ENCODE peak calls at places on chromosomes 12 and 14, in five cellular contexts. H is DND-41, S is tibial artery, L is tibial nerve, U is gastrocnemius medialis. Y is an unnamed sample.

GRCh38 chr12:124296916-124297351 is 2.0 kb downstream of the RFLNA start:
- DNase-seq in U (no peak), S (no peak), L (no peak), H (no peak), Y (no peak)

GRCh38 chr14:44564908-44565307 is 57.8 kb upstream of the FSCB start:
- DNase-seq in L (no peak), H (no peak), S (no peak), U (no peak), Y (no peak)

GRCh38 chr14:101358320-101358569 is 203.1 kb upstream of the DIO3 start:
- DNase-seq in U (no peak), H (no peak), L (no peak), S (no peak), Y (no peak)

GRCh38 chr12:60335765-60336164 is 739.9 kb downstream of the SLC16A7 start:
- DNase-seq in H (no peak), S (no peak), L (no peak), U (no peak), Y (no peak)

GRCh38 chr12:29024117-29024516 is 125.0 kb upstream of the FAR2 start:
- DNase-seq in S (no peak), U (no peak), H (no peak), L (no peak), Y (no peak)

GRCh38 chr12:27178723-27179398 is 65.2 kb upstream of the STK38L start:
- DNase-seq in L (no peak), S (no peak), H (no peak), U (no peak), Y (no peak)

GRCh38 chr14:101476931-101477553 is 84.3 kb upstream of the DIO3 start:
- DNase-seq in S (peak; percentile 18), H (peak; percentile 10), L (no peak), U (no peak), Y (no peak)

GRCh38 chr14:75126121-75126544 is 715 bp downstream of the NEK9 start:
- DNase-seq in L (no peak), H (no peak), S (no peak), U (no peak), Y (no peak)

GRCh38 chr14:97276573-97276972 is 479.4 kb downstream of the VRK1 start:
- DNase-seq in U (no peak), L (no peak), S (no peak), H (peak; percentile 84), Y (no peak)

GRCh38 chr12:124814741-124815613 is 48.7 kb downstream of the SCARB1 start:
- DNase-seq in U (no peak), S (peak; percentile 49), H (no peak), L (peak; percentile 54), Y (no peak)

GRCh38 chr12:107337354-107338095 is 244.2 kb upstream of the CRY1 start:
- DNase-seq in L (no peak), H (no peak), U (no peak), S (no peak), Y (no peak)

GRCh38 chr14:32669416-32669815 is 269.3 kb upstream of the NPAS3 start:
- DNase-seq in U (no peak), S (no peak), L (no peak), H (no peak), Y (no peak)

GRCh38 chr14:67187210-67187609 is 2.0 kb upstream of the GARIN2 start:
- DNase-seq in U (no peak), H (no peak), S (no peak), L (no peak), Y (no peak)

GRCh38 chr12:128833418-128833817 is 9.7 kb upstream of the SLC15A4 start:
- DNase-seq in L (no peak), S (no peak), H (no peak), U (no peak), Y (no peak)

GRCh38 chr12:69985656-69986055 is 160.6 kb downstream of the MYRFL start:
- DNase-seq in H (peak; percentile 40), U (no peak), L (no peak), S (no peak), Y (no peak)

GRCh38 chr12:132524405-132524804 is 34.5 kb downstream of the FBRSL1 start:
- DNase-seq in U (no peak), H (no peak), L (no peak), S (no peak), Y (no peak)

GRCh38 chr12:76399040-76399439 is 50.8 kb upstream of the BBS10 start:
- DNase-seq in H (no peak), L (no peak), S (no peak), U (no peak), Y (no peak)

GRCh38 chr12:87981495-87981894 is 47.7 kb downstream of the C12orf50 start:
- DNase-seq in U (no peak), L (no peak), H (no peak), S (no peak), Y (no peak)

GRCh38 chr14:78130356-78130755 is 39.8 kb upstream of the NRXN3 start:
- DNase-seq in L (no peak), S (no peak), H (no peak), U (no peak), Y (no peak)

GRCh38 chr14:100622708-100623485 is 35.7 kb upstream of the BEGAIN start:
- DNase-seq in H (no peak), L (no peak), S (no peak), U (no peak), Y (no peak)

GRCh38 chr12:26122681-26123481 is 2.0 kb downstream of the BHLHE41 start:
- DNase-seq in S (peak; percentile 87), H (no peak), U (peak; percentile 77), L (peak; percentile 88), Y (peak; percentile 50)

GRCh38 chr12:1937481-1938224 is 19.2 kb upstream of the CACNA2D4 start:
- DNase-seq in U (no peak), H (no peak), L (no peak), S (no peak), Y (no peak)

GRCh38 chr12:109277899-109278762 is 31.0 kb downstream of the FOXN4 start:
- DNase-seq in H (no peak), L (peak; percentile 40), S (no peak), U (no peak), Y (no peak)

GRCh38 chr14:54481695-54482094 is 7.1 kb downstream of the GMFB start:
- DNase-seq in H (no peak), U (no peak), S (no peak), L (no peak), Y (no peak)

GRCh38 chr12:69906411-69907216 is 81.6 kb downstream of the MYRFL start:
- DNase-seq in L (no peak), S (no peak), U (no peak), H (no peak), Y (no peak)

GRCh38 chr14:97538749-97539388 is 741.7 kb downstream of the VRK1 start:
- DNase-seq in H (no peak), L (no peak), U (no peak), S (no peak), Y (no peak)

GRCh38 chr12:102757874-102758244 is 159.2 kb downstream of the PAH start:
- DNase-seq in U (no peak), S (no peak), L (no peak), H (no peak), Y (no peak)

GRCh38 chr14:72608391-72609204 is 285.3 kb downstream of the DPF3 start:
- DNase-seq in L (no peak), H (no peak), U (no peak), S (no peak), Y (no peak)

GRCh38 chr14:22613091-22613695 is 15.1 kb downstream of the ABHD4 start:
- DNase-seq in L (no peak), S (no peak), U (no peak), H (no peak), Y (no peak)

GRCh38 chr12:96710127-96710745 is 196.8 kb upstream of the NEDD1 start:
- DNase-seq in U (no peak), L (no peak), S (no peak), H (no peak), Y (no peak)

GRCh38 chr12:3273409-3273853 is 196.3 kb downstream of the TSPAN9 start:
- DNase-seq in U (no peak), S (no peak), L (no peak), H (no peak), Y (no peak)

GRCh38 chr12:6626654-6627283 is 9.0 kb downstream of the LPAR5 start:
- DNase-seq in L (no peak), U (no peak), H (peak; percentile 60), S (no peak), Y (no peak)

GRCh38 chr14:78566017-78566858 is 396.1 kb downstream of the NRXN3 start:
- DNase-seq in U (peak; percentile 39), S (peak; percentile 72), L (peak; percentile 86), H (peak; percentile 68), Y (peak; percentile 79)

DNA sequence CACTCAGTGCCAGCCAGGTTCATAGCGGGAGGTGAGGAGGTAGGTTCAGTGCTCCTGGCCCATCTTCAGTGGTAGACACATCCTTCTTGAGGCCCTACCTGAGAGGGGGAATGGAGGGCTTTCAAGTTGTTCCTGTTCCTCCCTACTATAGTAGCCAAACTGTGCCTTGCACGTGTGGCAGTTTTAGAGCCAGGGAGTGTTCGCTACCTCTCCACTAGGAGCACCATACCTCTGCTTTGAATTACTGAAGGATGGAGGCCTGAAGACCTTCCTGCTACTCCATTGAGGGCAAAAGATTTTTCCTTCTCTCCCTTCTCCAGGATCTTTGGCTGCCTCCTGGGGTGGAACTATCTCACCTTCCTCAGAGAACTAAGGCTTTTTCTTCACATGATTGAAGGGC is 5.9 kb upstream of the ALG10 start:
- DNase-seq in U (no peak), S (no peak), H (no peak), L (no peak), Y (no peak)
- H3K4me1 ChIP-seq in U (peaks cover 2% of the 10 kb centered on the region), S (no peaks in the 10 kb centered on the region), H (peaks cover 5% of the 10 kb centered on the region), L (no peaks in the 10 kb centered on the region), Y (peaks cover 4% of the 10 kb centered on the region)

DNA sequence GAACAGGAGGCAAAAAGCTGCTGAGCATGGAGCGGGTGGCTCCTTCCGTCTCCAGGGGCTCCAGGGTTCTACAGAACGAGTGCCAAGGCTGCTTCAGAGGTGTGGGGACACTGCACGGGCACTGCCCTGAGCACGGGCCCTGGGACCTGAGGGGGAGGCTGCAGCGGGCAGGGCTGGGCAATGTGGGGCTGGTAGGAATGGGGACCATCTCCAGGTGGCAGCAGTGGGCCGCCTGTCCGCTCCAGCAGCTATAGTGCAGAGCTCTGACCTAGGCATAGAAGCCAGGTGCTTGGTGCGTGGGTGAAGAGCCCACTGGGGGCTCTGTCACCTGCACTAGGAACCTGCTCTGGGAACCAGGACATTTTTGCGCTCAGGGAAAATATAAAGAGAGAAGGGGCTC is 22.3 kb downstream of the HDAC7 start:
- DNase-seq in L (no peak), S (no peak), H (peak; percentile 45), U (no peak), Y (no peak)
- TF ChIP-seq CTCF in L (peak; percentile 6), S (peak; percentile 14), H (peak; percentile 64), U (peak; percentile 64), Y (peak; percentile 58)

GRCh38 chr12:24560867-24561266 is 388.0 kb downstream of the BCAT1 start:
- DNase-seq in S (peak; percentile 21), L (no peak), U (no peak), H (no peak), Y (peak; percentile 5)
- H3K4me1 ChIP-seq in S (peaks cover 10% of the 10 kb centered on the region), L (no peaks in the 10 kb centered on the region), U (no peaks in the 10 kb centered on the region), H (peaks cover 26% of the 10 kb centered on the region), Y (peaks cover 13% of the 10 kb centered on the region)

GRCh38 chr12:52324068-52324444 is 2.9 kb upstream of the KRT83 start:
- DNase-seq in S (no peak), U (no peak), H (no peak), L (no peak), Y (no peak)

GRCh38 chr12:52323416-52324067 is 2.3 kb upstream of the KRT83 start:
- DNase-seq in L (no peak), S (no peak), U (no peak), H (no peak), Y (no peak)

GRCh38 chr12:52327830-52328500 is 6.8 kb upstream of the KRT83 start:
- DNase-seq in L (no peak), H (no peak), U (no peak), S (no peak), Y (no peak)

GRCh38 chr12:52331039-52331438 is 9.8 kb upstream of the KRT83 start:
- DNase-seq in S (no peak), U (no peak), L (no peak), H (no peak), Y (no peak)

GRCh38 chr12:52327086-52327829 is 6.1 kb upstream of the KRT83 start:
- DNase-seq in S (peak; percentile 77), H (peak; percentile 78), L (peak; percentile 74), U (peak; percentile 68), Y (peak; percentile 61)
- TF ChIP-seq CTCF in S (peak; percentile 88), H (peak; percentile 97), L (peak; percentile 60), U (peak; percentile 74), Y (peak; percentile 71)